ENCODE peak calls at places on chromosomes 12 and 14, in four cellular contexts. One of them, this sample, is unnamed. For H3K4me1 and H3K9me3, the result is how much of the 10 kb centered on the place peaks cover.

GRCh38 chr12:96263449-96263902 is 69.3 kb downstream of the ELK3 start:
- DNase-seq in sigmoid colon: no peak
- DNase-seq in GM23248: no peak
- DNase-seq in aorta: no peak
- DNase-seq in this sample: no peak

GRCh38 chr12:95169368-95169767 is 47.9 kb downstream of the FGD6 start:
- DNase-seq in aorta: no peak
- DNase-seq in sigmoid colon: no peak
- DNase-seq in GM23248: peak
- DNase-seq in this sample: no peak

GRCh38 chr12:115519887-115520286 is 757.6 kb downstream of the MED13L start:
- DNase-seq in aorta: no peak
- DNase-seq in GM23248: no peak
- DNase-seq in sigmoid colon: no peak
- DNase-seq in this sample: no peak

GRCh38 chr14:74574706-74575105 is 37.3 kb downstream of the LTBP2 start:
- DNase-seq in aorta: no peak
- DNase-seq in GM23248: peak
- DNase-seq in sigmoid colon: peak
- DNase-seq in this sample: no peak

GRCh38 chr12:18967814-18968213 is 161.7 kb upstream of the PLEKHA5 start:
- DNase-seq in sigmoid colon: no peak
- DNase-seq in GM23248: no peak
- DNase-seq in aorta: no peak
- DNase-seq in this sample: no peak

GRCh38 chr12:48058771-48059170 is 47.1 kb downstream of the SENP1 start:
- DNase-seq in aorta: no peak
- DNase-seq in GM23248: no peak
- DNase-seq in sigmoid colon: no peak
- DNase-seq in this sample: no peak

GRCh38 chr12:51926718-51927117 is 19.4 kb downstream of the ACVRL1 start:
- DNase-seq in GM23248: peak
- DNase-seq in aorta: no peak
- DNase-seq in sigmoid colon: no peak
- DNase-seq in this sample: no peak

GRCh38 chr14:32648434-32648833 is 290.2 kb upstream of the NPAS3 start:
- DNase-seq in GM23248: peak
- DNase-seq in sigmoid colon: no peak
- DNase-seq in aorta: no peak
- DNase-seq in this sample: no peak

GRCh38 chr12:81896771-81897170 is 137.6 kb upstream of the PPFIA2 start:
- DNase-seq in aorta: no peak
- DNase-seq in sigmoid colon: no peak
- DNase-seq in GM23248: peak
- DNase-seq in this sample: no peak

GRCh38 chr12:100364334-100364733 is 7.5 kb downstream of the SLC17A8 start:
- DNase-seq in sigmoid colon: no peak
- DNase-seq in GM23248: no peak
- DNase-seq in aorta: no peak
- DNase-seq in this sample: peak

GRCh38 chr12:4114986-4115385 is 158.6 kb upstream of the CCND2 start:
- DNase-seq in sigmoid colon: peak
- DNase-seq in aorta: no peak
- DNase-seq in GM23248: no peak
- DNase-seq in this sample: no peak

GRCh38 chr14:53295985-53296582 is 143.0 kb upstream of the DDHD1 start:
- DNase-seq in GM23248: peak
- DNase-seq in aorta: no peak
- DNase-seq in sigmoid colon: no peak
- DNase-seq in this sample: no peak

GRCh38 chr12:12696562-12697383 is 790 bp upstream of the GPR19 start:
- DNase-seq in GM23248: peak
- DNase-seq in aorta: peak
- DNase-seq in sigmoid colon: peak
- DNase-seq in this sample: no peak

GRCh38 chr14:63908667-63909264 is 56.0 kb downstream of the SYNE2 start:
- DNase-seq in sigmoid colon: no peak
- DNase-seq in aorta: no peak
- DNase-seq in GM23248: no peak
- DNase-seq in this sample: no peak

GRCh38 chr12:65302891-65303290 is 24.4 kb downstream of the MSRB3 start:
- DNase-seq in aorta: no peak
- DNase-seq in GM23248: no peak
- DNase-seq in sigmoid colon: no peak
- DNase-seq in this sample: no peak

GRCh38 chr14:74207943-74208342 is 31.3 kb upstream of the VSX2 start:
- DNase-seq in aorta: no peak
- DNase-seq in sigmoid colon: no peak
- DNase-seq in GM23248: peak
- DNase-seq in this sample: no peak

GRCh38 chr12:48160807-48161206 is 3.5 kb upstream of the ASB8 start:
- DNase-seq in aorta: no peak
- DNase-seq in GM23248: peak
- DNase-seq in sigmoid colon: no peak
- DNase-seq in this sample: no peak

GRCh38 chr12:124419292-124420040 is 124.6 kb downstream of the RFLNA start:
- DNase-seq in aorta: no peak
- DNase-seq in GM23248: no peak
- DNase-seq in sigmoid colon: no peak
- DNase-seq in this sample: no peak

GRCh38 chr12:627863-628805 is 35.1 kb downstream of the NINJ2 start:
- DNase-seq in sigmoid colon: no peak
- DNase-seq in GM23248: no peak
- DNase-seq in aorta: no peak
- DNase-seq in this sample: no peak

GRCh38 chr12:109910969-109911348 is 10.9 kb downstream of the TCHP start:
- DNase-seq in sigmoid colon: no peak
- DNase-seq in GM23248: peak
- DNase-seq in aorta: peak
- DNase-seq in this sample: no peak

GRCh38 chr12:47808049-47808448 is 11.7 kb downstream of the HDAC7 start:
- DNase-seq in sigmoid colon: peak
- DNase-seq in aorta: peak
- DNase-seq in GM23248: peak
- DNase-seq in this sample: no peak

GRCh38 chr12:108457006-108457733 is 57.9 kb upstream of the FICD start:
- DNase-seq in sigmoid colon: no peak
- DNase-seq in GM23248: peak
- DNase-seq in aorta: no peak
- DNase-seq in this sample: no peak

GRCh38 chr12:12443482-12443881 is 86.6 kb downstream of the BORCS5 start:
- DNase-seq in aorta: peak
- DNase-seq in GM23248: no peak
- DNase-seq in sigmoid colon: peak
- DNase-seq in this sample: no peak

GRCh38 chr14:64703393-64704144 is 655 bp upstream of the PLEKHG3 start:
- DNase-seq in sigmoid colon: peak
- DNase-seq in aorta: no peak
- DNase-seq in GM23248: peak
- DNase-seq in this sample: no peak

GRCh38 chr12:31966558-31967205 is 7.5 kb downstream of the RESF1 start:
- DNase-seq in GM23248: no peak
- DNase-seq in sigmoid colon: no peak
- DNase-seq in aorta: no peak
- DNase-seq in this sample: no peak

GRCh38 chr12:31962076-31962475 is 2.9 kb downstream of the RESF1 start:
- DNase-seq in GM23248: no peak
- DNase-seq in aorta: no peak
- DNase-seq in sigmoid colon: no peak
- DNase-seq in this sample: no peak

GRCh38 chr12:31967569-31967968 is 8.4 kb downstream of the RESF1 start:
- DNase-seq in GM23248: no peak
- DNase-seq in aorta: no peak
- DNase-seq in sigmoid colon: no peak
- DNase-seq in this sample: no peak

GRCh38 chr12:31964280-31964679 is 5.1 kb downstream of the RESF1 start:
- DNase-seq in aorta: no peak
- DNase-seq in GM23248: no peak
- DNase-seq in sigmoid colon: no peak
- DNase-seq in this sample: no peak

DNA sequence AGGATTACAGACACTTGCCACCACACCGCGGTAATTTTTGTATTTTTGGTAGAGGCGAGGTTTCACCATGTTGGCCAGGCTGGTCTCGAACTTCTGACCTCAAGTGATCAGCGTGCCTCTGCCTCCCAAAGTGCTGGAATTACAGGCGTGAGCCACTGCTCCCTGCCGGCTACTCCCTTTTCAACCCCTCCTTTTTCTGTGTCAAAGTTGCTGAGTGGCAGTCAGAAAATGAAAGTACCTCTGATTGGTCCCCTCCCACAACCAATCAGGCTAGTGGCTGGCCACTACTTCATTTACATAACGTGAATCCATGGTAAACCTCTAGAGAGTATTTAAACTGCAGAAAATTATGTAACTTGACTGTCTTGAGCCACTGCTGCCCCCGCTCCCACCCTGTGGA is 5.9 kb downstream of the RESF1 start:
- DNase-seq in GM23248: no peak
- DNase-seq in sigmoid colon: no peak
- DNase-seq in aorta: no peak
- DNase-seq in this sample: no peak
- H3K4me1 ChIP-seq in GM23248: under half
- H3K4me1 ChIP-seq in sigmoid colon: under half
- H3K4me1 ChIP-seq in aorta: under half
- H3K4me1 ChIP-seq in this sample: half or more

GRCh38 chr14:49619730-49620129 is 696 bp downstream of the RPL36AL start:
- DNase-seq in GM23248: peak
- DNase-seq in aorta: no peak
- DNase-seq in sigmoid colon: no peak
- DNase-seq in this sample: no peak
- H3K27ac ChIP-seq in GM23248: peak
- H3K27ac ChIP-seq in aorta: peak
- H3K27ac ChIP-seq in sigmoid colon: peak
- H3K27ac ChIP-seq in this sample: peak

GRCh38 chr14:20198991-20199390 is 8.3 kb downstream of the OR11G2 start:
- DNase-seq in GM23248: no peak
- DNase-seq in sigmoid colon: no peak
- DNase-seq in aorta: no peak
- DNase-seq in this sample: no peak
- H3K9me3 ChIP-seq in GM23248: under half
- H3K9me3 ChIP-seq in sigmoid colon: under half
- H3K9me3 ChIP-seq in aorta: under half
- H3K9me3 ChIP-seq in this sample: under half

GRCh38 chr12:26633591-26634210 is 199.3 kb downstream of the ITPR2 start:
- DNase-seq in GM23248: peak
- DNase-seq in aorta: no peak
- DNase-seq in sigmoid colon: no peak
- DNase-seq in this sample: no peak
- H3K4me1 ChIP-seq in GM23248: under half
- H3K4me1 ChIP-seq in aorta: under half
- H3K4me1 ChIP-seq in sigmoid colon: half or more
- H3K4me1 ChIP-seq in this sample: under half

DNA sequence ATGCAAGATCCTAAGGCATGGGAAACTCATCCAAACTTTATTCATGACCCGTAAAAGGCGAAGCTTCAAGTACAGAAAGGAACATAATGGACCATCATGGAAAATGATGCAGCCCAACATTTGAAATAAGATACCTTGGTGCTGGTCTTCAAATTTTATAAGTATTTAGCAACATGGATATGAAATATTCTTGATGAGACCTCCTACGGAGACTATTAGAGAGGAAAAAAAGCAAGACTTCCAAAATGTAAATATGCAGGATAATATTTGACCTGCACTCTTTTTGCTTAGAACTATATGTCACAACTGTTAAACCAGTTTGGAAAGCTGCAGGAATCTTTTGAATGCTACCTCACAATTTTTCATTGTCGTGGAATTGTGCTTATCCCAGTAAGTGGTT is 168.8 kb upstream of the ARID2 start:
- DNase-seq in aorta: no peak
- DNase-seq in GM23248: no peak
- DNase-seq in sigmoid colon: no peak
- DNase-seq in this sample: no peak
- H3K27ac ChIP-seq in aorta: no peak
- H3K27ac ChIP-seq in GM23248: no peak
- H3K27ac ChIP-seq in sigmoid colon: no peak
- H3K27ac ChIP-seq in this sample: no peak

GRCh38 chr12:45986646-45987338 is 3.6 kb downstream of the SCAF11 start:
- DNase-seq in sigmoid colon: no peak
- DNase-seq in aorta: no peak
- DNase-seq in GM23248: peak
- DNase-seq in this sample: no peak
- H3K9me3 ChIP-seq in sigmoid colon: under half
- H3K9me3 ChIP-seq in aorta: under half
- H3K9me3 ChIP-seq in GM23248: under half
- H3K9me3 ChIP-seq in this sample: under half

GRCh38 chr14:61526405-61527312 is 168.7 kb upstream of the HIF1A start:
- DNase-seq in sigmoid colon: no peak
- DNase-seq in aorta: no peak
- DNase-seq in GM23248: peak
- DNase-seq in this sample: no peak
- H3K4me1 ChIP-seq in sigmoid colon: under half
- H3K4me1 ChIP-seq in aorta: under half
- H3K4me1 ChIP-seq in GM23248: half or more
- H3K4me1 ChIP-seq in this sample: half or more

GRCh38 chr14:68359862-68360552 is 432.9 kb downstream of the ZFP36L1 start:
- DNase-seq in GM23248: peak
- DNase-seq in aorta: peak
- DNase-seq in sigmoid colon: peak
- DNase-seq in this sample: no peak

GRCh38 chr14:68358978-68359861 is 433.6 kb downstream of the ZFP36L1 start:
- DNase-seq in sigmoid colon: no peak
- DNase-seq in GM23248: no peak
- DNase-seq in aorta: no peak
- DNase-seq in this sample: no peak

GRCh38 chr14:68361231-68361630 is 431.6 kb downstream of the ZFP36L1 start:
- DNase-seq in GM23248: peak
- DNase-seq in aorta: no peak
- DNase-seq in sigmoid colon: no peak
- DNase-seq in this sample: no peak

GRCh38 chr14:68355415-68355814 is 437.5 kb downstream of the ZFP36L1 start:
- DNase-seq in GM23248: no peak
- DNase-seq in aorta: no peak
- DNase-seq in sigmoid colon: no peak
- DNase-seq in this sample: no peak

DNA sequence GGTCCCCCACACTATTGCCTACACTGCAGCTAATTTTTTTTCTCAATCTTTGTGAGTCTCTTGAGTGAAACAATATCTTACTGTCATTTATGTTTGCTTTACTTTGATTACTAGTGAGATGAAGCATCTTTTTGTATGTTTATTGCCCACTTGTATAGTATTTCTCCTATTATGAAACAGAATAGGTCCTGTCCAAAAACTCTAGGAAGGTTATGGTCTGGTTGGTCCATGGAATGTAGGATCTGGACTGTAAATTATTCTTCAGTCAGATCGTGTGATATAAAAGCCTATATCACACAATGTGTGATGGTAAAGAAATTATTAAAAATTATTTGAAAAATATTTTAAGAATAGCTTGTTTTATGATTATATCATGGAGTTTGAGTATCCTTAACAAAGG is 434.4 kb downstream of the ZFP36L1 start:
- DNase-seq in GM23248: no peak
- DNase-seq in aorta: no peak
- DNase-seq in sigmoid colon: no peak
- DNase-seq in this sample: no peak
- H3K27ac ChIP-seq in GM23248: no peak
- H3K27ac ChIP-seq in aorta: no peak
- H3K27ac ChIP-seq in sigmoid colon: peak
- H3K27ac ChIP-seq in this sample: peak